ENCODE peak calls at places on chromosomes 7 and 10, in five cellular contexts. Y, P, H, Q and R are unnamed samples.

GRCh38 chr7:66921396-66921917 is 432 bp downstream of the TMEM248 start:
- DNase-seq in Y (no peak), P (peak; percentile 58), H (peak; percentile 61), Q (peak; percentile 11), R (no peak)

GRCh38 chr7:45684910-45685618 is 110.9 kb downstream of the ADCY1 start:
- DNase-seq in Y (no peak), P (no peak), H (peak; percentile 37), Q (no peak), R (no peak)

GRCh38 chr7:16431646-16432424 is 10.5 kb upstream of the CRPPA start:
- DNase-seq in Y (peak; percentile 27), P (no peak), H (no peak), Q (peak; percentile 20), R (no peak)

GRCh38 chr10:12757351-12757750 is 244.2 kb downstream of the CCDC3 start:
- DNase-seq in Y (no peak), P (no peak), H (no peak), Q (no peak), R (no peak)

GRCh38 chr10:86659721-86660438 is 5.5 kb downstream of the OPN4 start:
- DNase-seq in Y (no peak), P (no peak), H (peak; percentile 44), Q (no peak), R (no peak)

GRCh38 chr10:125060486-125060850 is 99.9 kb downstream of the CTBP2 start:
- DNase-seq in Y (no peak), P (no peak), H (no peak), Q (no peak), R (no peak)

GRCh38 chr7:70143089-70144044 is 545.1 kb downstream of the AUTS2 start:
- DNase-seq in Y (no peak), P (no peak), H (no peak), Q (no peak), R (no peak)

GRCh38 chr7:108529341-108529740 is 3.4 kb upstream of the PNPLA8 start:
- DNase-seq in Y (no peak), P (no peak), H (no peak), Q (no peak), R (no peak)

GRCh38 chr7:100127866-100128601 is 1.3 kb downstream of the MBLAC1 start:
- DNase-seq in Y (peak; percentile 68), P (no peak), H (peak; percentile 61), Q (peak; percentile 27), R (no peak)

GRCh38 chr7:36600869-36601530 is 123.3 kb downstream of the AOAH start:
- DNase-seq in Y (no peak), P (peak; percentile 14), H (no peak), Q (no peak), R (no peak)

GRCh38 chr10:69853064-69853463 is 51.4 kb downstream of the COL13A1 start:
- DNase-seq in Y (no peak), P (no peak), H (peak; percentile 4), Q (no peak), R (no peak)

GRCh38 chr10:18312385-18313145 is 172.3 kb downstream of the CACNB2 start:
- DNase-seq in Y (peak; percentile 28), P (peak; percentile 13), H (no peak), Q (no peak), R (no peak)

GRCh38 chr10:46218921-46219320 is 67.9 kb upstream of the ANTXRL start:
- DNase-seq in Y (no peak), P (no peak), H (no peak), Q (no peak), R (no peak)

GRCh38 chr10:91287276-91287675 is 66.8 kb downstream of the PCGF5 start:
- DNase-seq in Y (no peak), P (no peak), H (no peak), Q (no peak), R (no peak)

GRCh38 chr7:2261611-2262010 is 19.6 kb downstream of the NUDT1 start:
- DNase-seq in Y (peak; percentile 59), P (no peak), H (no peak), Q (no peak), R (no peak)

GRCh38 chr10:6274040-6274439 is 71.3 kb downstream of the PFKFB3 start:
- DNase-seq in Y (no peak), P (no peak), H (no peak), Q (no peak), R (no peak)

GRCh38 chr10:91987397-91988037 is 63.9 kb downstream of the BTAF1 start:
- DNase-seq in Y (no peak), P (no peak), H (no peak), Q (no peak), R (no peak)

GRCh38 chr7:37901236-37901827 is 15.3 kb downstream of the SFRP4 start:
- DNase-seq in Y (peak; percentile 39), P (no peak), H (no peak), Q (no peak), R (no peak)

GRCh38 chr10:124290095-124290795 is 128.5 kb downstream of the OAT start:
- DNase-seq in Y (no peak), P (no peak), H (peak; percentile 41), Q (no peak), R (no peak)

GRCh38 chr7:143299840-143300239 is 11.7 kb downstream of the CASP2 start:
- DNase-seq in Y (peak; percentile 55), P (peak; percentile 33), H (no peak), Q (peak; percentile 66), R (peak; percentile 40)

GRCh38 chr10:131902691-131903090 is 1.9 kb downstream of the PPP2R2D start:
- DNase-seq in Y (no peak), P (no peak), H (no peak), Q (no peak), R (no peak)
- H3K4me3 ChIP-seq in Y (peak overlapping the region; percentile 93), P (peak overlapping the region; percentile 97), H (peak overlapping the region; percentile 84), Q (no peak overlapping the region), R (no peak overlapping the region)

DNA sequence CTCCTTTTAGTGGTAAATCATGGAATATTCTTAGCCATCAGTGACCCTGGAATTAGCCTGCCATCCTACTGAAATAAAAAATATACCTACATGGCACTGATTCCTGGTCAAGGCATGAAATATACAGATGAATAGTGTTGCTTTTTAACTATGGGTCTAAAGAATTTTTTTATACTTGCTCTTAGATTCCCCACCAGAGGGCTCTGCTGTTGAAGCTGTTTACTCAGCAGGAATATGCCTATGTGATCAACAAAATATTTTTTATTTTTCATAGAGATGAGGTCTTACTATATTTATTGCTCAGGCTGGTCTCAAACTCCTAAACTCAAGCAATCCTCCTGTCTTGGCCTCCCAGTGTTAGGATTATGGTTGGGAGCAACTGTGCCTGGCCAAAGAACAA is 13.5 kb downstream of the ZC3HC1 start:
- DNase-seq in Y (peak; percentile 12), P (no peak), H (no peak), Q (no peak), R (no peak)
- H3K36me3 ChIP-seq in Y (peaks cover 67% of the 10 kb centered on the region), P (no peaks in the 10 kb centered on the region), H (peaks cover 5% of the 10 kb centered on the region), Q (peaks cover 12% of the 10 kb centered on the region), R (peaks cover 31% of the 10 kb centered on the region)

DNA sequence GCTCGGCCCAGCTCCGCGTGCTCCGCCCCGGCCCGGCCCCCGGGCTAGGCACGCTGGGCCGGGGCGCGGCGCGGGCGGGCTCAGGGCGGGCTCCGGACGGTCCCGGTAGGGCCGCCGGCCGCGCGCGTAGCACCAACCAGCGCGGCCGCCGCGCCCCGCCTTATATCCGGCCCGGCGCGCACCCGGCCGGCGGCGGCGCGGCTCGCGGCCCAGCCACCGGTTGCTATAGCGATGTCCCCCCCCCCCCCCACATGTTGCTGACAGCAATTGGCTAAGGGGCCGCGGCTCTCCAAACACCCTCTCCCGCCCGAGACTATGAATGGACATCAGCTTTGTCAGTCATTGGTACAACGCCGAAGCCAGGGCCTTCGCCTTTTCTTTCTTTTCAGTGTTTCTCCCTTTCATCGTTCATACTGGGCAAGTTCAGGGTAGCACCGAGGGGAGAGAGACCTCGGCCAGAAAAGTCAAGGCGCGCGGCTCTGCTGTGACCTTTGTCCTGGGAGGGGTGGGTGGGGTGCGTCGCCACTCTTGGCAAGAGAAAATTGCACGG is 354.1 kb downstream of the DNAJB6 start:
- DNase-seq in Y (no peak), P (peak; percentile 21), H (peak; percentile 74), Q (no peak), R (no peak)
- H3K4me3 ChIP-seq in Y (no peak overlapping the region), P (peak overlapping the region; percentile 14), H (peak overlapping the region; percentile 56), Q (no peak overlapping the region), R (peak overlapping the region; percentile 32)

GRCh38 chr7:834277-834676 is 2.0 kb downstream of the SUN1 start:
- DNase-seq in Y (no peak), P (no peak), H (no peak), Q (no peak), R (no peak)

GRCh38 chr7:833601-834258 is 1.5 kb downstream of the SUN1 start:
- DNase-seq in Y (no peak), P (no peak), H (no peak), Q (no peak), R (no peak)

GRCh38 chr7:836429-836828 is 4.2 kb downstream of the SUN1 start:
- DNase-seq in Y (no peak), P (no peak), H (no peak), Q (no peak), R (no peak)

GRCh38 chr7:835491-836401 is 3.5 kb downstream of the SUN1 start:
- DNase-seq in Y (no peak), P (no peak), H (no peak), Q (no peak), R (no peak)

GRCh38 chr7:835021-835420 is 2.7 kb downstream of the SUN1 start:
- DNase-seq in Y (no peak), P (no peak), H (no peak), Q (no peak), R (no peak)
- H3K36me3 ChIP-seq in Y (peaks cover 24% of the 10 kb centered on the region), P (no peaks in the 10 kb centered on the region), H (no peaks in the 10 kb centered on the region), Q (peaks cover 9% of the 10 kb centered on the region), R (peaks cover 15% of the 10 kb centered on the region)

GRCh38 chr10:19688344-19688743 is 127.9 kb upstream of the PLXDC2 start:
- DNase-seq in Y (no peak), P (no peak), H (no peak), Q (no peak), R (no peak)

GRCh38 chr10:19689231-19689630 is 127.0 kb upstream of the PLXDC2 start:
- DNase-seq in Y (no peak), P (no peak), H (no peak), Q (no peak), R (no peak)

GRCh38 chr10:19683326-19683725 is 132.9 kb upstream of the PLXDC2 start:
- DNase-seq in Y (no peak), P (no peak), H (no peak), Q (no peak), R (no peak)

GRCh38 chr10:19683965-19684364 is 132.3 kb upstream of the PLXDC2 start:
- DNase-seq in Y (no peak), P (no peak), H (no peak), Q (no peak), R (no peak)
- H3K4me3 ChIP-seq in Y (no peak overlapping the region), P (no peak overlapping the region), H (no peak overlapping the region), Q (no peak overlapping the region), R (no peak overlapping the region)

DNA sequence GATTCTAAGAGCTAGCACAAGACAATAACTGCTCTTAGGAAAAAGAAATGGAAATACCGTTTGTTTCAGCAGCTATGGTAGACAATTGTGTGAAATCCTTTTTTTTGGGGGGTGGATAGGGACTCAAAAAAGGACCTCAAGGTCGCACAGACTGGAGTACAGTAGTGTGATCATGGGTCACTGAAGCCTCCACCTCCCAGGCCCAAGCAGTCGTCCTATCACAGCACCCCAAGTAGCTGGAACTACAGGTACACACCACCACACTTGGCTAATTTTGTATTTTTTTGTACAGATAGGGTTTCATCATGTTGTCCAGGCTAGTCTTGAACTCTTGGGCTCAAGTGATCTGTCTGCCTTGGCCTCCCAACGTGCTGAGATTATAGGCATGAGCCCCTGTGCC is 33.9 kb downstream of the KMT2E start:
- DNase-seq in Y (no peak), P (no peak), H (no peak), Q (no peak), R (no peak)
- H3K36me3 ChIP-seq in Y (peaks cover 94% of the 10 kb centered on the region), P (no peaks in the 10 kb centered on the region), H (no peaks in the 10 kb centered on the region), Q (peaks cover 20% of the 10 kb centered on the region), R (peaks cover 30% of the 10 kb centered on the region)

GRCh38 chr7:22856437-22856836 is 33.8 kb upstream of the TOMM7 start:
- DNase-seq in Y (no peak), P (no peak), H (no peak), Q (no peak), R (no peak)
- H3K4me3 ChIP-seq in Y (peak overlapping the region; percentile 81), P (no peak overlapping the region), H (peak overlapping the region; percentile 78), Q (no peak overlapping the region), R (no peak overlapping the region)

GRCh38 chr7:127666602-127667001 is 14.6 kb downstream of the SND1 start:
- DNase-seq in Y (no peak), P (no peak), H (no peak), Q (no peak), R (no peak)
- H3K36me3 ChIP-seq in Y (peaks cover 74% of the 10 kb centered on the region), P (no peaks in the 10 kb centered on the region), H (no peaks in the 10 kb centered on the region), Q (no peaks in the 10 kb centered on the region), R (peaks cover under 1% of the 10 kb centered on the region)